ENCODE peak calls at places on chromosome 21, in nine cellular contexts. C is transverse colon, F is adrenal gland, B is tibial nerve, L is ovary, K is IMR-90, D is HCT116, M is heart left ventricle, H is A549. R is an unnamed sample.

GRCh38 chr21:42590431-42591131 is 62.8 kb upstream of the PDE9A start:
- DNase-seq in C (no peak), F (peak; percentile 49), B (no peak), L (no peak), K (no peak), D (no peak), M (no peak), H (no peak), R (no peak)

GRCh38 chr21:26115899-26116298 is 54.7 kb downstream of the APP start:
- DNase-seq in C (no peak), F (no peak), B (no peak), L (no peak), K (peak; percentile 75), D (no peak), M (no peak), H (no peak), R (no peak)

GRCh38 chr21:20822559-20823133 is 175.6 kb upstream of the NCAM2 start:
- DNase-seq in C (no peak), F (no peak), B (no peak), L (no peak), K (no peak), D (no peak), M (no peak), H (no peak), R (no peak)

GRCh38 chr21:27300770-27301169 is 333.9 kb upstream of the ADAMTS5 start:
- DNase-seq in C (no peak), F (no peak), B (no peak), L (no peak), K (peak; percentile 89), D (no peak), M (no peak), H (no peak), R (no peak)

GRCh38 chr21:27759820-27760219 is 792.9 kb upstream of the ADAMTS5 start:
- DNase-seq in C (no peak), F (no peak), B (no peak), L (no peak), K (no peak), D (no peak), M (no peak), H (no peak), R (no peak)

GRCh38 chr21:27476696-27477095 is 509.8 kb upstream of the ADAMTS5 start:
- DNase-seq in C (no peak), F (no peak), B (no peak), L (peak; percentile 15), K (peak; percentile 62), D (no peak), M (no peak), H (no peak), R (no peak)

GRCh38 chr21:25871566-25871965 is 136.8 kb downstream of the GABPA start:
- DNase-seq in C (no peak), F (no peak), B (no peak), L (no peak), K (no peak), D (no peak), M (no peak), H (no peak), R (no peak)

GRCh38 chr21:20570824-20571232 is 427.4 kb upstream of the NCAM2 start:
- DNase-seq in C (no peak), F (no peak), B (no peak), L (no peak), K (no peak), D (no peak), M (no peak), H (no peak), R (no peak)

GRCh38 chr21:16571594-16571993 is 841.8 kb downstream of the USP25 start:
- DNase-seq in C (no peak), F (no peak), B (no peak), L (no peak), K (no peak), D (no peak), M (no peak), H (no peak), R (no peak)

GRCh38 chr21:31520506-31521163 is 138.9 kb upstream of the SOD1 start:
- DNase-seq in C (no peak), F (no peak), B (no peak), L (no peak), K (peak; percentile 19), D (no peak), M (no peak), H (no peak), R (no peak)

GRCh38 chr21:31515253-31515652 is 144.2 kb upstream of the SOD1 start:
- DNase-seq in C (no peak), F (no peak), B (no peak), L (no peak), K (no peak), D (no peak), M (no peak), H (no peak), R (no peak)

GRCh38 chr21:31518580-31518979 is 140.9 kb upstream of the SOD1 start:
- DNase-seq in C (no peak), F (no peak), B (no peak), L (no peak), K (no peak), D (no peak), M (no peak), H (no peak), R (no peak)

GRCh38 chr21:31514598-31514997 is 144.9 kb upstream of the SOD1 start:
- DNase-seq in C (no peak), F (no peak), B (peak; percentile 28), L (no peak), K (no peak), D (no peak), M (no peak), H (no peak), R (no peak)

GRCh38 chr21:31517664-31518402 is 141.7 kb upstream of the SOD1 start:
- DNase-seq in C (no peak), F (no peak), B (no peak), L (no peak), K (no peak), D (no peak), M (no peak), H (no peak), R (no peak)
- H3K27ac ChIP-seq in C (no peak overlapping the region), F (no peak overlapping the region), B (no peak overlapping the region), L (no peak overlapping the region), K (no peak overlapping the region), D (no peak overlapping the region), M (no peak overlapping the region), H (no peak overlapping the region), R (no peak overlapping the region)

DNA sequence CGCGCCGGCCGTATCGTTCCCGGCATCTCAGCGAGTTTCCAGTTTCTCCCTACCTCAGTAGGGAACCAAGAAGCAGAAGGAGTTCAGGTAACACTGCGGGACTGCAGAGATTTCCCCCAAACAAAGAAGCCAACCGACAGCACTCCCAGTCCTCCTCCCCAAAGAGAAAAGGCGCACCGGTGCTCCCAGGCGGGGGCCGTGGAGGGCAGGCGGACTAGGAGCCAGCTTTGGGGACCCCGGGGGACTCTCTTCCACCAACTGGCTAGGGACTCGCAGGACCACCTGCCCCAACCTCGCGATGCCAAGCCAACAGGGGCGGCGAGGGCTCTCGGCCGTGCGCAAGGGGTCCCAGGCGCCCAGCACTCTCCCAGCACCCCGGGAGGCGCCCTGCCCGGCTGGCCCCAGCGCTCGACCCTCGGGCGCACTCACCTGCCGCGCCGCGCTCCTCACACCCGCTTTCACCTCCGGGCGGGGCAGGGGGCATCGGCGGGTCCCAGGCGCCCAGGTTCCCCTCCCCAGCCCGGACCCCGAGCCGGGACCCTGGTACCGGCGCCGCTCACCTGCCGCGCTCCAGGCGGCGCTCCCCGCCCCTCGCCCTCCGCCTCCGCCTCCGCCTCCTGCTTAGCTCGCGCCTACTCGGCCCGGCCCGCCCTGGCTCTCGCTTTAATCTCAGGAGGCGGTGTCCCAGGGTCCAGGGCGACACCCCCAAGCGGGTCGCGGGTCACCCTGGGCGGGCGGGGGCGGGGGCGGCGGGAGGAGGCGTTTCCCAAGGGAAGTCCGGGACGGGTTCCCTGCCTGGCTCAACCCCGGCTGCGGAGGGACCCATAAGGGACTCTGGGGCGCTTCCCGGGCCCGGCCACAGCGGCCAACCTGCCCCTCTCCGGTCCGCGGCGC is at the start of gene TMPRSS2:
- DNase-seq in C (peak; percentile 90), F (no peak), B (no peak), L (no peak), K (no peak), D (no peak), M (no peak), H (no peak), R (peak; percentile 93)
- TF ChIP-seq POLR2A in C (peak; percentile 88), F (no peak), B (no peak), L (no peak), K (no peak), D (no peak), M (no peak), H (no peak), R (peak; percentile 72)

DNA sequence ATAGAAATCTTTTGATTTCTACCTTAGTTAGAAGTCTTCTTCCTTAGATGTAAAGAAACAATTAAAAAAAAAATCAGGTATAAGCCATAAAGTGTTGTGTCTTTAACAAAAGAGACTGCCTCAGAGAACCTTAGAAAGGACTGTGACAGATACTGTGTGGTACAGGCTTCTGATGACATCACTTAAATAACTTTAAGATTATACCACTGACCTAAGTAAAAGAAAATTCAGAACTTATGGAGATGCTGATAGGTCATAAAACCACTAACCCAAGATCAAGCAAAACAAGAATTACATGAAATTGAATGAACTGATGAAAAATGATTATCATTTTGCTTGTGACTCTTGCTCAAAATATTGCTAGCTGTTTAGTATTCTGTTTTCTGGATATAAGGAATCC is 220.8 kb downstream of the NRIP1 start:
- DNase-seq in C (no peak), F (no peak), B (no peak), L (no peak), K (peak; percentile 53), D (no peak), M (no peak), H (no peak), R (no peak)
- H3K9me3 ChIP-seq in C (no peaks in the 10 kb centered on the region), F (no peaks in the 10 kb centered on the region), B (no peaks in the 10 kb centered on the region), L (no peaks in the 10 kb centered on the region), K (no peaks in the 10 kb centered on the region), D (no peaks in the 10 kb centered on the region), M (no peaks in the 10 kb centered on the region), H (peaks cover 3% of the 10 kb centered on the region), R (no peaks in the 10 kb centered on the region)

GRCh38 chr21:34268493-34268892 is 95.3 kb upstream of the KCNE2 start:
- DNase-seq in C (no peak), F (no peak), B (no peak), L (no peak), K (no peak), D (no peak), M (no peak), H (no peak), R (no peak)

GRCh38 chr21:34270406-34270805 is 93.4 kb upstream of the KCNE2 start:
- DNase-seq in C (no peak), F (no peak), B (no peak), L (no peak), K (no peak), D (no peak), M (no peak), H (no peak), R (no peak)

GRCh38 chr21:34263629-34264028 is 100.2 kb upstream of the KCNE2 start:
- DNase-seq in C (no peak), F (no peak), B (no peak), L (no peak), K (no peak), D (no peak), M (no peak), H (no peak), R (no peak)

GRCh38 chr21:34261841-34262832 is 101.7 kb upstream of the KCNE2 start:
- DNase-seq in C (no peak), F (no peak), B (no peak), L (no peak), K (no peak), D (no peak), M (no peak), H (no peak), R (no peak)

DNA sequence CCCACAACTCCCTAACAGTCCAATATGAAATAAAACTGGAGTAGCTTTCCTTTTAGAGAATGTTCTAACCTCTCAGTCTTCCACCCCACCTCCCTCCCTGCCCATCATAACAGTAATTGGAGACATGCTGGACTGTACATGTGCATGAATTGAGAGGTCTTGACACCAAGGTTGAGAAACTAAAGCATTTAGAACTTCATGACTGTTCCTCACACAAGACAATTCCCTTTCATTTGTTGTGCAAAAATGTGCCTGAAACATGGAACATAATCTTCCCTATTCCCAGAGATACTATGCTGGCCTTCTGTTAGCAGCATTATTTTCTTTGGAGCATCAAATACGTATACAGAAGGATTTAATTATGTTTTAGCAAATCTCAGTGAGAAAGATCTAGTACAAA is 97.5 kb upstream of the KCNE2 start:
- DNase-seq in C (no peak), F (no peak), B (peak; percentile 22), L (no peak), K (no peak), D (no peak), M (no peak), H (no peak), R (no peak)
- H3K27ac ChIP-seq in C (no peak overlapping the region), F (no peak overlapping the region), B (no peak overlapping the region), L (no peak overlapping the region), K (no peak overlapping the region), D (no peak overlapping the region), M (no peak overlapping the region), H (no peak overlapping the region), R (no peak overlapping the region)